ENCODE peak calls at places on chromosomes 2 and 18, in ten cellular contexts. F, S, X, N, A, J, L, C, W and Q are unnamed samples.
A peak's percentile ranks its signal among the peaks of the same experiment; 100 is the strongest.

GRCh38 chr2:162091325-162092007 is 17.5 kb upstream of the DPP4 start:
- DNase-seq in F (no peak), S (peak; percentile 81), X (peak; percentile 9), N (no peak), A (no peak), J (no peak), L (peak; percentile 59), C (no peak), W (no peak), Q (no peak)

GRCh38 chr2:224182498-224182897 is 143.4 kb upstream of the SERPINE2 start:
- DNase-seq in F (no peak), S (no peak), X (no peak), N (no peak), A (no peak), J (no peak), L (no peak), C (no peak), W (no peak), Q (no peak)

GRCh38 chr18:58886864-58887612 is 22.4 kb downstream of the ZNF532 start:
- DNase-seq in F (no peak), S (no peak), X (no peak), N (no peak), A (no peak), J (no peak), L (peak; percentile 96), C (no peak), W (no peak), Q (no peak)

GRCh38 chr18:35276276-35276675 is 13.8 kb downstream of the ZSCAN30 start:
- DNase-seq in F (no peak), S (no peak), X (no peak), N (no peak), A (no peak), J (no peak), L (no peak), C (no peak), W (no peak), Q (no peak)

GRCh38 chr2:83103602-83104001 is 1355.5 kb downstream of the SUCLG1 start:
- DNase-seq in F (no peak), S (no peak), X (no peak), N (no peak), A (no peak), J (no peak), L (peak; percentile 70), C (no peak), W (no peak), Q (no peak)

GRCh38 chr18:54888378-54888777 is 60.1 kb downstream of the RAB27B start:
- DNase-seq in F (no peak), S (no peak), X (no peak), N (no peak), A (no peak), J (no peak), L (no peak), C (no peak), W (no peak), Q (no peak)

GRCh38 chr2:35915261-35915660 is 440.3 kb upstream of the CRIM1 start:
- DNase-seq in F (no peak), S (no peak), X (no peak), N (no peak), A (no peak), J (no peak), L (peak; percentile 50), C (no peak), W (no peak), Q (no peak)

GRCh38 chr18:79597176-79598045 is 82.2 kb upstream of the CTDP1 start:
- DNase-seq in F (no peak), S (no peak), X (no peak), N (no peak), A (no peak), J (no peak), L (no peak), C (no peak), W (no peak), Q (no peak)

DNA sequence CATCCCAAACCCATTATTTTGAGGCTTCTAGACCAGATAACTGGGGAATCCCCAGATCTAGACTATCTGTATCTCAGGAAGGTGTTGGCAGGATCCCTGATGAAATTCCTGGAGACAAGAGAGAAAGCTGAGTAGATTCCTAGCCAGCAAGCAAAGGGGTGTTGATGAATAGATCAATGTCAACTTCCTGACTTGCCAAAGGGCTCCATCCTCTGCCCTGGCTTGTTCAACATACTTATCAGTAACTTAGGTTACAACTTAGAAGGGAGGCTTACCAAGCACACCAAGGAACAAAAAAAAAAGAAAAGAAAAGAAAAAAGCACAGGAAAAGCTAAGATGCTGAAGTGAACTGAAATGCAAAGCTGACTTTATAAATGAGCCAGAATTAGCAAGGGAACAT is 53.3 kb downstream of the TNS1 start:
- DNase-seq in F (no peak), S (no peak), X (no peak), N (no peak), A (no peak), J (no peak), L (no peak), C (no peak), W (no peak), Q (no peak)
- H3K4me1 ChIP-seq in F (peaks cover 47% of the 10 kb centered on the region), S (no peaks in the 10 kb centered on the region), X (no peaks in the 10 kb centered on the region), N (peaks cover 36% of the 10 kb centered on the region), A (peaks cover 17% of the 10 kb centered on the region), J (peaks cover 6% of the 10 kb centered on the region), L (peaks cover 18% of the 10 kb centered on the region), C (no peaks in the 10 kb centered on the region), W (peaks cover 58% of the 10 kb centered on the region), Q (peaks cover 92% of the 10 kb centered on the region)

DNA sequence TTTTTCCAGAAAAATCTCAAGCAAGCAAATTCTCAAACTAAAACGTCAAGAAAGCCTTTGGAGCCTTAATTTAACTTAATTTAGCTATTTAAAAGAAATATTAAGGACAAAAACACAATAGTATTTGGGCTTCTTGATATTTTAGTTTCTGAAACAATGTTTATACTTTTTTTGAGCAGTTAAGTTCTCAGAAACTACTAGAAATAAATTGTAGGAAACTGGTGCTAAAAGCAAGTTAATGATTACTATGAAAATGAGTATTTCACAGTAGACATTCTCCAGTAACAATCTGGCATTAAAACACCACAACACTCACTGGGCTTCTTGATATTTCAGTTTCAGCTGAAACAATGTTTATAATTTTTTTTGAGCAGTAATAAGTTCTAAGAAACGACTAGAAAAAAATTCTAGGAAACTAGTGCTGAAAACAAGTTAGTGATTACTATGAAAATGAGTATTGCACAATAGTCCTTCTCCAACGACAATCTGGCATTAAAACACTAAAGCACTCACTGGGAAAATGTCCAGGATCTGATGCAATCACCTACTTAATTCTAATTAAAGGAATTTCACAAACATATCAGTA is 45.1 kb downstream of the TRAK2 start:
- DNase-seq in F (no peak), S (no peak), X (no peak), N (no peak), A (no peak), J (no peak), L (no peak), C (no peak), W (no peak), Q (no peak)
- H3K27ac ChIP-seq in F (no peak overlapping the region), S (no peak overlapping the region), X (peak overlapping the region; percentile 36), N (no peak overlapping the region), A (peak overlapping the region; percentile 73), J (no peak overlapping the region), L (no peak overlapping the region), C (no peak overlapping the region), W (peak overlapping the region; percentile 75), Q (peak overlapping the region; percentile 73)

GRCh38 chr2:188976545-188977268 is 2.5 kb downstream of the COL3A1 start:
- DNase-seq in F (no peak), S (no peak), X (no peak), N (no peak), A (no peak), J (no peak), L (peak; percentile 25), C (no peak), W (no peak), Q (no peak)

GRCh38 chr2:188983427-188984101 is 9.4 kb downstream of the COL3A1 start:
- DNase-seq in F (no peak), S (no peak), X (no peak), N (no peak), A (no peak), J (no peak), L (no peak), C (no peak), W (no peak), Q (no peak)

GRCh38 chr2:188979119-188979729 is 5.1 kb downstream of the COL3A1 start:
- DNase-seq in F (no peak), S (no peak), X (no peak), N (no peak), A (no peak), J (no peak), L (no peak), C (no peak), W (no peak), Q (no peak)

GRCh38 chr2:188978291-188979081 is 4.3 kb downstream of the COL3A1 start:
- DNase-seq in F (no peak), S (no peak), X (no peak), N (no peak), A (no peak), J (no peak), L (peak; percentile 38), C (no peak), W (no peak), Q (no peak)

DNA sequence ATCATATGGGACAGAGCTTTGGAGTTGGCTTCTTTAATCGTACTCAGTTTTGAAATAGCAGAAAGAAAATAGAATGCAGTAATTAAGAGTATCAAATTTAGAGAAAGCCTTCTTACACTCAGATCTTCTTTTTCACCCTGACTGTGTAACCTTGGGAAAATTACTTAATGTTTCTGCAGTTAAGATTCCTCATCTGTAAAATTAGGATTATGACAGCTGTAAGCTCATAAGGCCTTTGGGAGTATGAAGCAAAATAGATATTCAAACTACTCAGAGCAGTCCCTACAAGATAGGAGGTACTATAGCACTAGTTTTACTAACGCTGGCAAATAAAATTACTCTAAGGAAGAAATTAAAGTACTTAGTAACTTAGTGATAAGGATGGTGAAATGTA is 5.6 kb downstream of the COL3A1 start:
- DNase-seq in F (no peak), S (no peak), X (no peak), N (no peak), A (no peak), J (no peak), L (no peak), C (no peak), W (no peak), Q (no peak)
- H3K4me3 ChIP-seq in F (peak overlapping the region; percentile 45), S (no peak overlapping the region), X (no peak overlapping the region), N (no peak overlapping the region), A (no peak overlapping the region), J (no peak overlapping the region), L (no peak overlapping the region), C (peak overlapping the region; percentile 26), W (no peak overlapping the region), Q (peak overlapping the region; percentile 44)

DNA sequence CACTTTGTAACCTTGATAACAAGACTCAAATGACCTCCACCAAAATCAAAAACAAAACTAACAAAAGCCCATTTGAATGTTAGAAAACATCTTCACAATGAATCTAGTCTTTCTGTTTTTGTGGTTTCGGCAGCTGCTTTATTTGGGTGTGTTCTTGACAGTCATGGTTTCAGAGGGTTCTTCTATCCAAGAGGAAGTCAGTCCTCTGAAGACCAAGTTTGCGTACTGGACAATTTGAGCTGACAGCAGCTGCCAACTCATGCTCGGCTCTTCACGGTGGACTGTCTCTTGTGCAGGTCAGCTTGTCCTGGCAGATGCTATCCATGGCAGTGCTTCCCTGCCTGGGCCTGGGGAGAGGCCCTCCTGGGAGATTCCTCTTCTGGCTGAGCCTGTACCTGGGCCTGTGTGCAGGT is 91.0 kb downstream of the TMEM17 start:
- DNase-seq in F (no peak), S (no peak), X (no peak), N (no peak), A (no peak), J (no peak), L (no peak), C (no peak), W (no peak), Q (no peak)
- H3K4me1 ChIP-seq in F (no peaks in the 10 kb centered on the region), S (no peaks in the 10 kb centered on the region), X (no peaks in the 10 kb centered on the region), N (peaks cover 14% of the 10 kb centered on the region), A (peaks cover 13% of the 10 kb centered on the region), J (peaks cover 13% of the 10 kb centered on the region), L (peaks cover 10% of the 10 kb centered on the region), C (no peaks in the 10 kb centered on the region), W (peaks cover 19% of the 10 kb centered on the region), Q (peaks cover 18% of the 10 kb centered on the region)